ENCODE peak calls at places on chromosomes 1 and 21, in nine cellular contexts. N is amygdala, C is amniotic stem cell, Q is HS-5, W is heart right ventricle, F is left ventricle myocardium inferior, V is HuH-7, J is breast epithelium, A is endodermal cell. L is an unnamed sample.

GRCh38 chr1:92464588-92465255 is 22.0 kb downstream of the GFI1 start:
- DNase-seq in Q (no peak), N (no peak), C (no peak), F (no peak), W (no peak), J (no peak), V (no peak), A (no peak), L (no peak)

GRCh38 chr1:53769780-53770179 is 30.8 kb upstream of the GLIS1 start:
- DNase-seq in A (no peak), W (no peak), C (no peak), J (no peak), F (no peak), V (no peak), N (no peak), Q (no peak), L (no peak)

GRCh38 chr21:44518684-44519083 is 21.3 kb downstream of the KRTAP10-1 start:
- DNase-seq in N (no peak), A (no peak), C (no peak), Q (no peak), J (no peak), V (no peak), W (no peak), F (no peak), L (no peak)

GRCh38 chr1:30417001-30417700 is 306.2 kb downstream of the MATN1 start:
- DNase-seq in A (peak), F (no peak), W (no peak), J (peak), C (no peak), N (no peak), Q (no peak), V (no peak), L (no peak)

GRCh38 chr21:37702241-37702640 is 214.0 kb downstream of the KCNJ6 start:
- DNase-seq in N (no peak), A (no peak), Q (no peak), C (no peak), F (no peak), W (no peak), J (no peak), V (no peak), L (no peak)

GRCh38 chr1:13675222-13675621 is 24.8 kb upstream of the PRDM2 start:
- DNase-seq in Q (no peak), F (no peak), N (no peak), W (no peak), J (no peak), C (no peak), V (no peak), A (no peak), L (no peak)

GRCh38 chr1:11668516-11668915 is 4.5 kb downstream of the FBXO6 start:
- DNase-seq in A (peak), W (no peak), F (no peak), N (no peak), J (no peak), Q (no peak), C (no peak), V (no peak), L (no peak)

GRCh38 chr1:48878191-48878940 is 101.7 kb upstream of the BEND5 start:
- DNase-seq in Q (peak), C (peak), A (no peak), F (no peak), W (no peak), J (no peak), N (no peak), V (no peak), L (no peak)

GRCh38 chr1:84073266-84073665 is 70.8 kb upstream of the PRKACB start:
- DNase-seq in N (no peak), V (no peak), F (no peak), J (no peak), A (no peak), W (no peak), C (no peak), Q (peak), L (no peak)

GRCh38 chr1:171460018-171460585 is 25.2 kb upstream of the PRRC2C start:
- DNase-seq in A (no peak), Q (no peak), C (no peak), W (no peak), V (no peak), N (no peak), F (no peak), J (no peak), L (no peak)

GRCh38 chr1:23611601-23612327 is 52.5 kb upstream of the ID3 start:
- DNase-seq in J (no peak), W (no peak), V (no peak), A (no peak), F (no peak), Q (no peak), N (no peak), C (no peak), L (peak)

GRCh38 chr1:247337961-247338360 is 6.3 kb upstream of the ZNF496 start:
- DNase-seq in Q (no peak), F (no peak), J (no peak), N (no peak), W (no peak), C (no peak), A (no peak), V (no peak), L (no peak)

GRCh38 chr1:8026153-8026975 is at the start of gene ERRFI1:
- DNase-seq in F (peak), Q (no peak), V (peak), J (peak), N (peak), C (peak), W (peak), A (peak), L (peak)

GRCh38 chr1:53370369-53370961 is 42.6 kb upstream of the LRP8 start:
- DNase-seq in W (no peak), Q (no peak), J (no peak), C (no peak), F (no peak), N (no peak), A (peak), V (no peak), L (no peak)

GRCh38 chr1:151720974-151721787 is at the start of gene RIIAD1:
- DNase-seq in Q (no peak), F (peak), A (peak), W (peak), C (no peak), N (no peak), V (peak), J (no peak), L (peak)

GRCh38 chr1:8740034-8740449 is 77.4 kb downstream of the RERE start:
- DNase-seq in Q (peak), F (no peak), A (no peak), V (no peak), W (no peak), N (peak), J (no peak), C (peak), L (no peak)

GRCh38 chr1:6471086-6471841 is 5.3 kb upstream of the TNFRSF25 start:
- DNase-seq in N (no peak), F (no peak), A (peak), Q (no peak), V (no peak), W (no peak), C (no peak), J (no peak), L (no peak)

GRCh38 chr1:117061986-117062415 is 1.9 kb downstream of the TTF2 start:
- DNase-seq in A (no peak), V (no peak), C (peak), Q (no peak), J (no peak), N (no peak), W (no peak), F (no peak), L (peak)

GRCh38 chr1:66764994-66765578 is 12.8 kb downstream of the DYNLT5 start:
- DNase-seq in W (no peak), A (peak), V (peak), Q (no peak), F (no peak), J (no peak), N (no peak), C (peak), L (peak)

GRCh38 chr1:181514298-181515290 is 31.3 kb downstream of the CACNA1E start:
- DNase-seq in V (no peak), W (no peak), F (no peak), J (no peak), Q (no peak), A (no peak), N (no peak), C (no peak), L (peak)

GRCh38 chr21:17848228-17848627 is 29.1 kb upstream of the C21orf91 start:
- DNase-seq in Q (peak), N (no peak), W (no peak), F (peak), V (no peak), C (peak), A (no peak), J (no peak), L (peak)